ENCODE peak calls at places on chromosomes 13 and 19, in six cellular contexts. One of them, this sample, is unnamed.

GRCh38 chr19:18514800-18515682 is 6.8 kb downstream of the ELL start:
- DNase-seq in psoas muscle: peak; percentile 71
- DNase-seq in OCI-LY7: no peak
- DNase-seq in breast epithelium: no peak
- DNase-seq in AG04450: no peak
- DNase-seq in uterus: peak; percentile 50
- DNase-seq in this sample: peak; percentile 91

GRCh38 chr19:6987850-6988249 is 33.4 kb downstream of the MBD3L2B start:
- DNase-seq in uterus: no peak
- DNase-seq in breast epithelium: no peak
- DNase-seq in AG04450: no peak
- DNase-seq in OCI-LY7: no peak
- DNase-seq in psoas muscle: no peak
- DNase-seq in this sample: no peak

GRCh38 chr13:97205971-97206370 is 16.2 kb upstream of the MBNL2 start:
- DNase-seq in uterus: no peak
- DNase-seq in AG04450: no peak
- DNase-seq in OCI-LY7: no peak
- DNase-seq in psoas muscle: no peak
- DNase-seq in breast epithelium: no peak
- DNase-seq in this sample: no peak

GRCh38 chr19:10760268-10760944 is 42.5 kb downstream of the DNM2 start:
- DNase-seq in uterus: no peak
- DNase-seq in OCI-LY7: peak; percentile 66
- DNase-seq in breast epithelium: no peak
- DNase-seq in psoas muscle: no peak
- DNase-seq in AG04450: no peak
- DNase-seq in this sample: no peak

GRCh38 chr13:95128045-95128643 is 173.1 kb downstream of the ABCC4 start:
- DNase-seq in psoas muscle: no peak
- DNase-seq in uterus: no peak
- DNase-seq in OCI-LY7: no peak
- DNase-seq in breast epithelium: no peak
- DNase-seq in AG04450: no peak
- DNase-seq in this sample: no peak

GRCh38 chr13:51797664-51798488 is 6.1 kb downstream of the DHRS12 start:
- DNase-seq in AG04450: no peak
- DNase-seq in OCI-LY7: peak; percentile 84
- DNase-seq in uterus: peak; percentile 47
- DNase-seq in breast epithelium: no peak
- DNase-seq in psoas muscle: no peak
- DNase-seq in this sample: peak; percentile 60

GRCh38 chr19:5652261-5652660 is 28.1 kb downstream of the MICOS13 start:
- DNase-seq in OCI-LY7: no peak
- DNase-seq in psoas muscle: no peak
- DNase-seq in AG04450: no peak
- DNase-seq in breast epithelium: no peak
- DNase-seq in uterus: no peak
- DNase-seq in this sample: no peak

GRCh38 chr13:101306773-101307172 is 109.5 kb downstream of the NALCN start:
- DNase-seq in uterus: no peak
- DNase-seq in OCI-LY7: no peak
- DNase-seq in breast epithelium: no peak
- DNase-seq in psoas muscle: no peak
- DNase-seq in AG04450: no peak
- DNase-seq in this sample: no peak

GRCh38 chr19:52963229-52963760 is 614 bp upstream of the ZNF816 start:
- DNase-seq in OCI-LY7: no peak
- DNase-seq in breast epithelium: no peak
- DNase-seq in uterus: no peak
- DNase-seq in AG04450: no peak
- DNase-seq in psoas muscle: no peak
- DNase-seq in this sample: no peak

DNA sequence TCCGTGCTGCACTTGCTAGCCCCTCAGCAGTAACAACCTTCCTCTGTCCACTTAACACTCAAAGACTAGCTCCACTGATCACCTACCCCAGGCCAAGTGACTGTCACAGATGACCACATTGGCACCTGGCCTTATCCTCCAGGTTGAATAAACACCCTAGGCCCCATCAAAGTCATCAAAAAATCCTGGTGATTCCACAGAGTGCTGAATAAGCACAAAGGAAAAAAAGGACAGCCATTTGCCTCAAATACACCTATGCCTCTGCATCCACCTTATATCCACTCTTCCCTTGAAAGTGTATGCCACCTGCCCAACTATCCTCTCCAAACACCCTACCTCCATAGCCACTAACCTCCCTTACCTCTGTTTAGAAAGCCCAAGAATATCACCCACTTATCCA is 2.7 kb downstream of the ZNF154 start:
- DNase-seq in OCI-LY7: no peak
- DNase-seq in uterus: no peak
- DNase-seq in psoas muscle: no peak
- DNase-seq in AG04450: no peak
- DNase-seq in breast epithelium: no peak
- DNase-seq in this sample: no peak
- H3K4me3 ChIP-seq in OCI-LY7: no peak overlapping the region
- H3K4me3 ChIP-seq in uterus: no peak overlapping the region
- H3K4me3 ChIP-seq in psoas muscle: peak overlapping the region; percentile 4
- H3K4me3 ChIP-seq in AG04450: no peak overlapping the region
- H3K4me3 ChIP-seq in breast epithelium: no peak overlapping the region
- H3K4me3 ChIP-seq in this sample: no peak overlapping the region

DNA sequence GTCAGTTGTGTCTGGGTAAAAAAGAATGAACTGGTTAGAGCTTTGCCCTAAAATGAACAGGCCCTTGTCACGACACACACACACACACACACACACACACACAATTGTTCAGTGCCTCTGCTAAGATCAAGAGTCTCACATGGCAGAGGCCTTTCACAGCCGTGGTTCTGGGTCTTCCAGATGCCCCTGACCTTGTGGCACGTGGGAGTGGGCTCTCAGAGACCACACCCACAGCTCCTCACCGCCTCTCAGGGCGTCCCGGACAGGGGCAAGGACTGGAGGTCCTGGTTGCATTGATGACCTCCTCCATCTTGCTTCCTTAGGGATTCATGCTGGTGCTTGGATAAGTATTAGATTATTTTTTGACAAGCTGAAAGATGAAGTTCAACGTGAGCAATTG is 101.0 kb downstream of the HSPH1 start:
- DNase-seq in uterus: no peak
- DNase-seq in psoas muscle: no peak
- DNase-seq in AG04450: no peak
- DNase-seq in breast epithelium: no peak
- DNase-seq in OCI-LY7: no peak
- DNase-seq in this sample: no peak
- H3K27ac ChIP-seq in uterus: no peak overlapping the region
- H3K27ac ChIP-seq in psoas muscle: no peak overlapping the region
- H3K27ac ChIP-seq in AG04450: no peak overlapping the region
- H3K27ac ChIP-seq in breast epithelium: no peak overlapping the region
- H3K27ac ChIP-seq in OCI-LY7: no peak overlapping the region
- H3K27ac ChIP-seq in this sample: no peak overlapping the region

GRCh38 chr13:91647361-91647970 is 249.0 kb downstream of the GPC5 start:
- DNase-seq in AG04450: no peak
- DNase-seq in breast epithelium: no peak
- DNase-seq in psoas muscle: no peak
- DNase-seq in OCI-LY7: peak; percentile 72
- DNase-seq in uterus: no peak
- DNase-seq in this sample: no peak
- TF ChIP-seq CTCF in AG04450: peak; percentile 57
- TF ChIP-seq CTCF in breast epithelium: no peak
- TF ChIP-seq CTCF in psoas muscle: no peak
- TF ChIP-seq CTCF in OCI-LY7: no peak
- TF ChIP-seq CTCF in uterus: no peak
- TF ChIP-seq CTCF in this sample: no peak

GRCh38 chr19:33798701-33799111 is 2.0 kb downstream of the KCTD15 start:
- DNase-seq in breast epithelium: no peak
- DNase-seq in uterus: no peak
- DNase-seq in psoas muscle: no peak
- DNase-seq in OCI-LY7: no peak
- DNase-seq in AG04450: no peak
- DNase-seq in this sample: no peak
- H3K4me3 ChIP-seq in breast epithelium: peak overlapping the region; percentile 86
- H3K4me3 ChIP-seq in uterus: peak overlapping the region; percentile 77
- H3K4me3 ChIP-seq in psoas muscle: peak overlapping the region; percentile 74
- H3K4me3 ChIP-seq in OCI-LY7: no peak overlapping the region
- H3K4me3 ChIP-seq in AG04450: peak overlapping the region; percentile 76
- H3K4me3 ChIP-seq in this sample: peak overlapping the region; percentile 59

GRCh38 chr13:73069206-73069815 is 10.5 kb downstream of the KLF5 start:
- DNase-seq in psoas muscle: no peak
- DNase-seq in breast epithelium: no peak
- DNase-seq in AG04450: no peak
- DNase-seq in OCI-LY7: no peak
- DNase-seq in uterus: no peak
- DNase-seq in this sample: no peak
- H3K27ac ChIP-seq in psoas muscle: no peak overlapping the region
- H3K27ac ChIP-seq in breast epithelium: no peak overlapping the region
- H3K27ac ChIP-seq in AG04450: no peak overlapping the region
- H3K27ac ChIP-seq in OCI-LY7: no peak overlapping the region
- H3K27ac ChIP-seq in uterus: no peak overlapping the region
- H3K27ac ChIP-seq in this sample: no peak overlapping the region

GRCh38 chr13:99624936-99625540 is 123.8 kb downstream of the TM9SF2 start:
- DNase-seq in psoas muscle: no peak
- DNase-seq in uterus: no peak
- DNase-seq in OCI-LY7: no peak
- DNase-seq in breast epithelium: no peak
- DNase-seq in AG04450: no peak
- DNase-seq in this sample: no peak

GRCh38 chr13:99617474-99618255 is 116.4 kb downstream of the TM9SF2 start:
- DNase-seq in AG04450: no peak
- DNase-seq in OCI-LY7: peak; percentile 17
- DNase-seq in psoas muscle: peak; percentile 23
- DNase-seq in uterus: peak; percentile 37
- DNase-seq in breast epithelium: no peak
- DNase-seq in this sample: peak; percentile 61

GRCh38 chr13:99614465-99614885 is 113.2 kb downstream of the TM9SF2 start:
- DNase-seq in uterus: no peak
- DNase-seq in AG04450: no peak
- DNase-seq in OCI-LY7: peak; percentile 48
- DNase-seq in breast epithelium: no peak
- DNase-seq in psoas muscle: no peak
- DNase-seq in this sample: peak; percentile 72

GRCh38 chr13:99620806-99621205 is 119.5 kb downstream of the TM9SF2 start:
- DNase-seq in OCI-LY7: no peak
- DNase-seq in breast epithelium: no peak
- DNase-seq in psoas muscle: no peak
- DNase-seq in uterus: no peak
- DNase-seq in AG04450: no peak
- DNase-seq in this sample: no peak

DNA sequence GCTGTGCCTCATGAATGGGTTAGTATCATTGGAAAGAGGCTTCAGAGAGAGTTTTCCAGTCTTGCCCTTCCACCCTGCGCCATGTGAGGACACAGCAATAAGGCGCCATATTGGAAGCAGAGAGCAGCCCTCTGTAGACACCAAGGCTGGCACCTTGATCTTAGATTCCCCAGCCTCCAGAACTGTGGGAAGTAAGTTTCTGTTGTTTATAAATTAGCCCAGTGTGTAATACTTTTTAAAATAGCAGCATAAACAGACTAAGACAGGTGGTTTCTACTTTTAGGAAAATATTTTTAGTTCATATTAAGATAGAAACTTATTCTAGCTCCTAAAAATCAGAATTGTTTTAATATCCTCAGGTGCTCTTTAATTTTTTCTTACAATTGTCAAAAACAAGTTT is 117.9 kb downstream of the TM9SF2 start:
- DNase-seq in AG04450: no peak
- DNase-seq in uterus: no peak
- DNase-seq in breast epithelium: no peak
- DNase-seq in psoas muscle: no peak
- DNase-seq in OCI-LY7: no peak
- DNase-seq in this sample: no peak
- TF ChIP-seq CTCF in AG04450: no peak
- TF ChIP-seq CTCF in uterus: no peak
- TF ChIP-seq CTCF in breast epithelium: no peak
- TF ChIP-seq CTCF in psoas muscle: no peak
- TF ChIP-seq CTCF in OCI-LY7: no peak
- TF ChIP-seq CTCF in this sample: no peak

GRCh38 chr19:46408611-46409039 is 4.7 kb downstream of the CCDC8 start:
- DNase-seq in AG04450: no peak
- DNase-seq in OCI-LY7: no peak
- DNase-seq in psoas muscle: peak; percentile 71
- DNase-seq in uterus: peak; percentile 85
- DNase-seq in breast epithelium: no peak
- DNase-seq in this sample: no peak

GRCh38 chr19:46409146-46409545 is 4.2 kb downstream of the CCDC8 start:
- DNase-seq in breast epithelium: no peak
- DNase-seq in psoas muscle: no peak
- DNase-seq in OCI-LY7: no peak
- DNase-seq in AG04450: no peak
- DNase-seq in uterus: no peak
- DNase-seq in this sample: no peak

GRCh38 chr19:46404884-46405658 is 8.3 kb downstream of the CCDC8 start:
- DNase-seq in psoas muscle: no peak
- DNase-seq in OCI-LY7: peak; percentile 80
- DNase-seq in breast epithelium: no peak
- DNase-seq in uterus: peak; percentile 59
- DNase-seq in AG04450: no peak
- DNase-seq in this sample: peak; percentile 53

GRCh38 chr19:46410205-46411087 is 2.9 kb downstream of the CCDC8 start:
- DNase-seq in breast epithelium: no peak
- DNase-seq in psoas muscle: no peak
- DNase-seq in AG04450: no peak
- DNase-seq in OCI-LY7: peak; percentile 57
- DNase-seq in uterus: no peak
- DNase-seq in this sample: no peak

DNA sequence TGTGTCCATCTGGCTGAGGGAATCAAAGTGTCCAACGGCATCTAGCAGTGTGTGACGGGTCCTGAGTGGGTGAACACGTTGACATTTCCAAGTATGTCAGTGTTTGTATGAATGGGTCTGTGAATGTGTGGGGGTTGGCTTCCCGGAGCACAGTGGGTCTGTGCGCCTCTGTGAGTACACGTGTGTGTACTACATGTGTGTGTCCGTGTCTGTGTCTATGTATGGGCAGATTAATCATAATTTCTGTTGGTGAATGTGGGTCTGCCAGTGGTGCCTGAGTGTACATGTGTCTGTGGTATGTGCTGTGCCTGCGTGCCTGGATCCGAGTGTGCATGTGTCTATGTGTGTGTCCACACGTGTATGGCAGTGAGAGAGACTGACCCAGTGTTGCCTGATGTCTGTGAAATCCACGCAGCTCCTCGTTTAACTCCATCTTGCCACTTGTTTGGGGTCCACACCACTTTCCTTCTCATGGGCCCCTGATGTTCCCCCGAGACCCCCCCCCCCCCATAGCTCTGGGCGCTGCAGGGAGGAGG is 5.4 kb downstream of the CCDC8 start:
- DNase-seq in uterus: no peak
- DNase-seq in AG04450: no peak
- DNase-seq in psoas muscle: no peak
- DNase-seq in breast epithelium: no peak
- DNase-seq in OCI-LY7: no peak
- DNase-seq in this sample: peak; percentile 31
- H3K4me3 ChIP-seq in uterus: no peak overlapping the region
- H3K4me3 ChIP-seq in AG04450: no peak overlapping the region
- H3K4me3 ChIP-seq in psoas muscle: no peak overlapping the region
- H3K4me3 ChIP-seq in breast epithelium: peak overlapping the region; percentile 38
- H3K4me3 ChIP-seq in OCI-LY7: no peak overlapping the region
- H3K4me3 ChIP-seq in this sample: no peak overlapping the region

This sample was measured in right lobe of liver.